ENCODE peak calls at places on chromosomes 4 and X, in six cellular contexts. Y is IMR-90, T is neuronal stem cell, I is H9, H is mesenchymal stem cell, C is H1. O is an unnamed sample. For H3K4me1, the result is how much of the 10 kb centered on the place peaks cover.

GRCh38 chr4:113327513-113327912 is 278.1 kb downstream of the ANK2 start:
- DNase-seq in T (no peak), I (no peak), H (peak), Y (peak), C (no peak), O (peak)

GRCh38 chr4:125573368-125573767 is 258.6 kb downstream of the FAT4 start:
- DNase-seq in I (no peak), T (no peak), C (no peak), Y (no peak), H (no peak), O (no peak)

GRCh38 chr4:54237770-54238169 is 8.7 kb downstream of the PDGFRA start:
- DNase-seq in I (no peak), Y (no peak), H (no peak), C (no peak), T (no peak), O (no peak)

GRCh38 chrX:122220644-122221373 is 963.3 kb upstream of the GRIA3 start:
- DNase-seq in H (no peak), I (peak), T (peak), C (no peak), Y (no peak), O (no peak)

GRCh38 chrX:120334137-120334536 is 22.9 kb upstream of the TMEM255A start:
- DNase-seq in H (no peak), Y (no peak), C (no peak), T (no peak), I (no peak), O (no peak)

GRCh38 chrX:47846070-47846469 is 9.4 kb downstream of the ZNF81 start:
- DNase-seq in I (no peak), C (no peak), T (no peak), H (no peak), Y (no peak), O (no peak)

GRCh38 chrX:129697204-129697829 is 41.5 kb upstream of the XPNPEP2 start:
- DNase-seq in C (no peak), H (no peak), I (peak), Y (no peak), T (no peak), O (no peak)

GRCh38 chrX:368811-369562 is 17.7 kb downstream of the PPP2R3B start:
- DNase-seq in H (peak), I (no peak), Y (peak), C (no peak), T (no peak), O (no peak)

GRCh38 chr4:86816463-86817107 is 32.6 kb downstream of the SLC10A6 start:
- DNase-seq in I (no peak), C (no peak), T (no peak), H (no peak), Y (peak), O (no peak)

GRCh38 chr4:57131849-57132745 is 21.9 kb upstream of the IGFBP7 start:
- DNase-seq in I (no peak), Y (peak), H (no peak), T (no peak), C (no peak), O (peak)

GRCh38 chr4:96936886-96937285 is 1097.0 kb downstream of the PDHA2 start:
- DNase-seq in I (no peak), H (no peak), T (no peak), C (no peak), Y (no peak), O (no peak)

GRCh38 chr4:142264961-142265360 is 581.1 kb downstream of the INPP4B start:
- DNase-seq in I (no peak), H (peak), Y (peak), C (no peak), T (no peak), O (no peak)

GRCh38 chr4:169345207-169345788 is 74.5 kb upstream of the SH3RF1 start:
- DNase-seq in I (no peak), T (no peak), C (no peak), Y (peak), H (no peak), O (no peak)

GRCh38 chr4:88752754-88753153 is 55.1 kb upstream of the NAP1L5 start:
- DNase-seq in T (no peak), C (no peak), H (no peak), Y (no peak), I (no peak), O (no peak)

GRCh38 chr4:30191902-30192301 is 528.3 kb upstream of the PCDH7 start:
- DNase-seq in T (no peak), Y (no peak), H (no peak), I (no peak), C (no peak), O (no peak)

GRCh38 chrX:140701480-140701879 is 8.1 kb upstream of the LINC00632 start:
- DNase-seq in C (no peak), Y (peak), T (no peak), I (no peak), H (peak), O (no peak)

GRCh38 chrX:131477498-131477897 is 66.4 kb upstream of the OR13H1 start:
- DNase-seq in H (no peak), I (peak), T (no peak), Y (no peak), C (no peak), O (no peak)

GRCh38 chr4:15405069-15405468 is 22.8 kb upstream of the C1QTNF7 start:
- DNase-seq in H (no peak), Y (no peak), T (no peak), I (no peak), C (no peak), O (no peak)

GRCh38 chrX:44483965-44484606 is 58.6 kb downstream of the FUNDC1 start:
- DNase-seq in H (no peak), Y (no peak), C (no peak), T (no peak), I (no peak), O (no peak)

GRCh38 chr4:80069837-80070788 is 2.9 kb downstream of the ANTXR2 start:
- DNase-seq in Y (peak), I (no peak), T (no peak), H (peak), C (no peak), O (no peak)

GRCh38 chr4:36260714-36261113 is 16.4 kb upstream of the ARAP2 start:
- DNase-seq in I (no peak), C (no peak), H (no peak), Y (no peak), T (no peak), O (no peak)

GRCh38 chr4:136992032-136992431 is 540.3 kb downstream of the PCDH18 start:
- DNase-seq in T (no peak), I (no peak), H (no peak), Y (no peak), C (no peak), O (no peak)
- H2AFZ ChIP-seq in T (no peak), I (no peak), H (no peak), Y (no peak), C (no peak), O (no peak)

GRCh38 chr4:155620637-155621036 is 46.0 kb upstream of the GUCY1A1 start:
- DNase-seq in T (no peak), C (no peak), I (no peak), H (no peak), Y (peak), O (no peak)

GRCh38 chr4:155629183-155629825 is 37.3 kb upstream of the GUCY1A1 start:
- DNase-seq in I (no peak), C (no peak), H (peak), T (no peak), Y (peak), O (peak)

GRCh38 chr4:155629831-155630425 is 36.7 kb upstream of the GUCY1A1 start:
- DNase-seq in T (no peak), C (no peak), H (peak), I (no peak), Y (peak), O (no peak)

DNA sequence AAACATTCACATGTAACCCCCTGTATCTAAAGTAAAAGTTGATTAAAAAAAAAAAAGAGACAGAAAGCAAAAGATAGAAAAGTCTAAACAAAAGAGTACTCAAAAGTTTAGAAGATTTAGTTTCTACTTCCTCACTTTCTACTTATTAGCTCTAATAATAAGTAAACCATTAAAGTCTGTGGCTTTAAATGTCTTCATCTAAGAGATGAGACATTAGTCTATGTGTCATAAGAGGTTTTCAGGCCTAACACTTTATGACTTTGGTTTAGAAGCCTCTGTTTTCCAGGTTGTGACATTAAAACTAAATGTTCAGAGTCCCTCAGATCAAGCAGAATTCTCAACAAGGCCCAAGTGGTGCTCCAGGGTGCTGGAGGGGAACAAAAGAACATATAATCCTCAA is 42.2 kb upstream of the GUCY1A1 start:
- DNase-seq in Y (no peak), H (no peak), I (no peak), T (no peak), C (no peak), O (no peak)
- H3K4me1 ChIP-seq in Y (under half), H (under half), I (under half), T (under half), C (under half), O (under half)

DNA sequence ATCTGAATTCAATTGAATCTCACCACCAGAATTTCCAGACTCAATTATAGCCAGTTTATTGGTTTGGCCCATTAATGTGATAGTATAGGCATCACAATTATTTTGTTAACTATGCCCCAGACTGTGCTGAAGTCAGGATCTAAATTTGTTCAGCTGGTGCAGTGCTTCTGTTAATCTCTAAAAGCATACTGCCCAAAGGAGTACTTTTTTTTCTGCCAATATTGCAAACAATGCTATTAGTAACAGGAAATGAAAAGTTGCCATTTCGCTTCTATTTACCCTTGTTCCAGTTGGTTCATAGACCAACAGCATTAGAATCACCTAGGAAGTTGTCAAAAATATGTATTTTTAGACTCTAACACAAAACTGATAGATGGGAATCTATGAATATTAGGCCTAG is 171.0 kb downstream of the GPM6A start:
- DNase-seq in T (no peak), C (no peak), I (no peak), Y (no peak), H (no peak), O (no peak)
- H3K23ac ChIP-seq in T (no peak), C (no peak), I (no peak), Y (no peak), H (no peak), O (no peak)

DNA sequence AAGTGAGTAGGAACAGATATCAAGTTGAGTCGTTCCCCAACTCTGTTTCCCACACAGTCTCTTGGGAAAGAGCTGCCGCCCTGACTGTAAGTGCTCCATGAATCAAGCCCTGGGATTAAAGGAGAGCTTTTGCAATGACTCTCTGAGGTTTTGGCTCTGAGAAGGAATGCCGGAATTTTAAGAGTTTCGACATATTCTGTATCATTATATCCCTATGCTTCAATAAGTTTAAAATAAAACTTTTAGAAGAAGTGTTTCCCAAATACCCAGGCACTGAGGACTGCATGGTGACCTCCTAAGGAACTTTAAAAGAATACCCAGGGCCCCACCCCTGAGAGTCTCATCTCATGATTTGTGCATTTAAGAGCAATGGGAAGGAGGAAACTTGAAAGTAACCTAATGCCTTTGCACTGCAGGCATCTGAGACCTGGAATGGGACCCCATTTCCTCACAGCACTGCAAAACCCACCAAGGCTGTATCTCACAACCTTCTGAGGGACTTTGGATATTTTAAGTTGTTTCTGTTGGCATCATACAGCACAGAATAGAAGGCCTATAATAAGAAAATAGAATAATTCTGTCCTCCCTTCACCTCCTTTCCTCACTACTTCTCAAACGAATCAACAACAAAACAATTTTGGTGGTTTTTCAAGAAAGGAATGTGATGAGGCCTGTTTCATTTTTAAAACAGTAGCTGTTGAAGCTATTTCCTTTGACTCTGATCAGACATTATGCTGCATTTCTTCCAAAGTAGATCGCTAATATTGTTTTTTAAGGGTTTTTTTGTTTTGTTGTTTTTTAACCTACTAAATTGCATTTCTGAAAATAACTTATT is 121.2 kb downstream of the GASK1B start:
- DNase-seq in I (no peak), C (no peak), Y (peak), T (no peak), H (peak), O (no peak)
- H2AFZ ChIP-seq in I (no peak), C (no peak), Y (peak), T (no peak), H (no peak), O (no peak)

DNA sequence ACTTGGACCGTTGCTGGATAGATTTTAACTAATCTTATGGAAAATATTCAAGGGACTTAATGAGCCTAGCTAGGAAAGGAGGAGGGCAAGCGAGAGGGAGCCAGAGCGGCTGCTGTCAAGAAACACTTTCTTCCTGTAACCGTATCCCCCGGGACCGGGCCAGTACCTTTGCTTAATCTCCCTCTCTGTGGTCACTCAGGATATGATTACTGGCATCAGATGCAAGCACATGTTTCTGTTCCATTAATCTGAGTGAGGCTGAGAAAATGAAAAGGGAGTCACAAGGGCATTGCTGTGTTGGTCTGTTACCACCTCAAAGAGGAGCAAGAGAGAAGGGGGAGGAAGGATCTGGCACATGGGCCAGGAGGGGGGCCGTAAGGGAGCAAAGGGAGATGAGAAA is 356.7 kb upstream of the GATB start:
- DNase-seq in T (no peak), C (no peak), I (no peak), Y (no peak), H (no peak), O (no peak)
- H3K4me1 ChIP-seq in T (under half), C (under half), I (under half), Y (under half), H (under half), O (under half)

DNA sequence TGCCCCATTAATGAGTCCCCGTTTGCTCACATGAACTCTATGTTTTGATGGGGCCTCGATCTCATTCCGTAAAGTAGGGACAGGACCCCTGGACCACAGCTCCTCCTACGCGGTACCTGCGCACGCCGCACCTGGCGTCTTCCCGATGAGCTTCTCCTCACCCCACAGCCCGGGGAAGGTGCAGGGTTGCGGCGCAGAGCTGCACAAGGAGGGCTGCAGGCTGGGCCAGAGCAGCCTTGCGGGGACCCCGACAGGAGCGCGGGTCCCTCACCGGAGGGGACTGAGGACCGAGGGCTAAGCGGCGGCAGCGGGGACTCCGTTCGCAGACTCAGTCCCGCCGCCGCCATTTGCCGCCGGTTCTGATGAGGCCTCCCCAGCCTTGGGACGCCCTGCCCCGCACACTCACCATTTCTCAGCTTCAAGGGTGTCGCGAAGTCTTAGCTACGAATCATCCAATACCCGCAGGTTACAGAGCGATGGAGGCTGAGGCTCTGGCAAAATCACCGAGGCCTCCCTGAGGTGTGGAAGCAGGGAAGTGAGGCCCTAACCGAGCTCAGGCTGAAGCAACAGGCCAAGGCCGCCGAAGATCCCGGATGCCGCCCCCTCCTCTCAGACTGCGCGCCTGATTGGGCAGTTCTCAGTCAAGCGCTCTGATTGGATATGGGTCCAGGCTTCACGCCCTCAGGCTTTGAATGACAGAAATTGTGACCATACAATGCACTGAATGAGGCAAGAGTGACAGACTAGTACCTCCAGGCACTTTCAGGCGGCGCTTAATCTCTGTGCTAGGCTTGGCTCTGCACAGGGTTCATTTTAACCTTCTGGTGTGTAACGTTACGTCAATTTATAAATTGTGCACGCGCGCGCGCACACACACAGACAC is 25.1 kb downstream of the ZNF721 start:
- DNase-seq in Y (peak), I (peak), H (peak), C (peak), T (peak), O (peak)
- H3K23ac ChIP-seq in Y (peak), I (no peak), H (peak), C (no peak), T (peak), O (no peak)

DNA sequence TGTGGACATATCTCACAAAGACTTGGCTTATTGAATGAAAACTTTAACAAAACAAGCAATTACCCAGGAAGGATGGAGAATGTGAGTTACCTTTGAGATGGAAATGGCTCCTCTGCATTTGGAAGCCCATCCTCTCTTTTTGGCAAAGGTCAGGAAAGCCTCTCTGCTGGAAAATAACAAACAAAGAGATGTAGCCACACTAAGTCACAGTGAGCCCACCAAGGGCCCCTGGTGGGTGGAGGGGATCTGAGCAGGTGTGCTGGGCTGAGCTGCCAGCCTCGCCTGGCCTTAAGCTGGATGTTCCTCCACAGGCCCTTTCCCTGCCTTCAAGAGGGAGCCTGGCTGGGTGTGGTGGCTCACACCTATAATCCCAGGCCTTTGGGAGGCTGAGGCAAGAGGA is 269.2 kb downstream of the HNRNPD start:
- DNase-seq in I (peak), T (no peak), Y (no peak), C (no peak), H (no peak), O (no peak)
- H2AFZ ChIP-seq in I (no peak), T (no peak), Y (no peak), C (no peak), H (no peak), O (no peak)

DNA sequence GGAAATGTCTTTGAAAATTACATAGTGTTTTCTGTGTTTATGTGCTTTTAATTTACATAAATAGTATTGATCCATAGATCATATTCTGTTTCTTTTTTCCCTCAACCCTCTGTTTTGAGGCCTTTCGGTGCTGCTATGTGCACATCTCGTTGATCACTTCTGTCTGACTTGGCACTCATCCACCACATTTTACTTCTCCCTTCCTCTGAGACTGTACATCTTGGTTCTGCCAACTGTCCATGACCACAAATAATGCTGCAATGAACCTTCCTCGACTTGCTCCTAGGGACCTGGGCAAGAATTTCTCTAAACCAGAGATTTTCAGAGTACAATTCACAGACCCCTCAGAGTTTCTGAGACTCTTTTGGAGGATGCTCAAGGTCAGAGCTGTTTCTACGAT is 74.4 kb downstream of the RTL5 start:
- DNase-seq in I (no peak), T (no peak), C (no peak), Y (no peak), H (no peak), O (no peak)
- H3K4me1 ChIP-seq in I (under half), T (under half), C (under half), Y (under half), H (under half), O (under half)

GRCh38 chr4:184504385-184504784 is 30.0 kb upstream of the IRF2 start:
- DNase-seq in T (no peak), H (no peak), Y (no peak), I (no peak), C (no peak), O (no peak)

GRCh38 chr4:184506527-184507121 is 32.3 kb upstream of the IRF2 start:
- DNase-seq in C (no peak), H (peak), I (peak), Y (no peak), T (no peak), O (no peak)

GRCh38 chr4:184498598-184498997 is 24.2 kb upstream of the IRF2 start:
- DNase-seq in I (no peak), C (no peak), T (no peak), H (no peak), Y (no peak), O (no peak)

GRCh38 chr4:184503869-184504300 is 29.5 kb upstream of the IRF2 start:
- DNase-seq in H (peak), T (no peak), C (no peak), Y (peak), I (no peak), O (no peak)
- H3K23ac ChIP-seq in H (no peak), T (no peak), C (no peak), Y (no peak), I (no peak), O (no peak)

O was measured in trophoblast cell.